ENCODE peak calls at places on chromosomes 6 and 20, in eight cellular contexts. S is OCI-LY7, B is pancreas, P is upper lobe of right lung, W is kidney, I is Karpas-422, F is hepatocyte, V is ovary. T is an unnamed sample.

GRCh38 chr6:75673885-75674284 is 72.2 kb downstream of the SENP6 start:
- DNase-seq in S (no peak), B (no peak), P (no peak), W (no peak), I (no peak), F (no peak), V (no peak), T (no peak)

GRCh38 chr6:29815118-29815750 is 12.4 kb upstream of the HLA-G start:
- DNase-seq in S (no peak), B (no peak), P (no peak), W (no peak), I (no peak), F (no peak), V (no peak), T (no peak)

GRCh38 chr20:4946585-4947378 is 54.5 kb downstream of the SLC23A2 start:
- DNase-seq in S (no peak), B (no peak), P (no peak), W (no peak), I (no peak), F (no peak), V (no peak), T (no peak)

GRCh38 chr20:15582146-15582776 is 991.0 kb downstream of the KIF16B start:
- DNase-seq in S (no peak), B (no peak), P (no peak), W (no peak), I (no peak), F (no peak), V (no peak), T (no peak)

GRCh38 chr20:46690219-46691111 is 1.2 kb upstream of the TP53RK start:
- DNase-seq in S (no peak), B (no peak), P (no peak), W (no peak), I (no peak), F (no peak), V (no peak), T (no peak)

GRCh38 chr20:51346686-51347485 is 195.6 kb downstream of the NFATC2 start:
- DNase-seq in S (no peak), B (no peak), P (no peak), W (peak), I (no peak), F (no peak), V (no peak), T (no peak)

GRCh38 chr6:143614270-143614669 is 63.5 kb upstream of the PHACTR2 start:
- DNase-seq in S (no peak), B (no peak), P (no peak), W (no peak), I (no peak), F (no peak), V (no peak), T (no peak)

GRCh38 chr20:10463622-10464021 is 28.5 kb downstream of the SLX4IP start:
- DNase-seq in S (no peak), B (no peak), P (no peak), W (no peak), I (no peak), F (no peak), V (no peak), T (no peak)

DNA sequence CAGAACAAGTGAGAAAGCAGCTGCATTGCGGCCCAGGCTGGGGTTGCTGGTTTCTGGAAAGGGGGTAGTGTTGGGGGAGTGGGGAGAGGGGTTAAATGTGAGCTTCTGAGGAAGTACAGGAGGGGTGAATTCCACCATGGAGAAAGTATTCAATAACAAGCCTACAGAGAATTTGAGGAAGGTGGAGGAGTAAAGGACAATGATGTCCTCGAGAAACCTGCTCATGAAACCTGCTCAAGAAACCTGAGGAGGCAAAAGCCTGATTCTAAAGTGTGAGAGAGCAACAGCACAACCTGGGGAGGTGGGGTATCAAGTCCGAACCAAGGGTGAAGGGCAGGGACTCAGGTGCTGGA is 138.3 kb upstream of the ESR1 start:
- DNase-seq in S (no peak), B (no peak), P (no peak), W (no peak), I (no peak), F (no peak), V (no peak), T (no peak)
- H3K27ac ChIP-seq in S (no peak), B (no peak), P (no peak), W (peak), I (no peak), F (peak), V (no peak), T (no peak)

DNA sequence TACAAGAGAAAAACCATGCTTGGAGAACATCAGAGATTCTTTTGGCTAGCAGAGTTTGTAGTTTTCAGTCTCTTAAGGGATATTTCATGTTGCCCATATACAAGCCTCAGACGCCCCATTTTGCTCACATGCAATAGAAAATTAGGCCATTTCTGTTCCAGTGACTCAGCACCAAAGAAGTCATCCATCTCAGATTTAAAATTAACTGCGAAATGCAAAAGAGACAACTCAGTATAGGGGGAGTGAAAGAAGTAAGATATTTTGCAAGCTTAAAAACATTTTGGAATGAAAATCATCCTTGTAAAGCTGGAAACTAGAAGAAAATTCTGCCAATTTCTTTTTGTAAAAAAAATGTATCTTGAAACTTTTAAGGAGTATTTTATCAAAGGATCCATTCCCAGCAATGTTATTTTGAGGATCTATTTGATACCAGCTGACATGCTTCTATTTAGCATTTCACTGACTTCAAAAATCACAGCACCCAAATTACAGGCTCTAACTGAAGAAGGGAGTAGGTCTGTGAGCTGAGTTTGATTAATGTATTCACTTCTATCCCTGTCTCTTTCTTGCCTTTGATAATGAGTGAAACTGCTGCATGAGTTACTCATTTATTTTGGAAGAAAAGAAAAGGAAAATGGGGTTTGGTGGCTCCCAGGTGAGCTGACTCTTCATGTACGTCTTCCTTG is 223.7 kb upstream of the SULF2 start:
- DNase-seq in S (no peak), B (no peak), P (no peak), W (no peak), I (no peak), F (no peak), V (no peak), T (no peak)
- H3K27ac ChIP-seq in S (no peak), B (no peak), P (no peak), W (no peak), I (no peak), F (no peak), V (peak), T (no peak)

GRCh38 chr20:25571240-25571639 is 14.1 kb downstream of the NINL start:
- DNase-seq in S (no peak), B (no peak), P (no peak), W (no peak), I (no peak), F (no peak), V (no peak), T (no peak)

GRCh38 chr20:25571817-25572216 is 13.5 kb downstream of the NINL start:
- DNase-seq in S (no peak), B (no peak), P (no peak), W (no peak), I (no peak), F (no peak), V (no peak), T (no peak)

GRCh38 chr20:25574411-25574810 is 10.9 kb downstream of the NINL start:
- DNase-seq in S (no peak), B (no peak), P (no peak), W (no peak), I (peak), F (no peak), V (no peak), T (peak)

GRCh38 chr20:25576783-25577530 is 8.4 kb downstream of the NINL start:
- DNase-seq in S (no peak), B (no peak), P (no peak), W (peak), I (no peak), F (no peak), V (no peak), T (no peak)

GRCh38 chr20:25573288-25574251 is 11.8 kb downstream of the NINL start:
- DNase-seq in S (no peak), B (no peak), P (no peak), W (no peak), I (no peak), F (no peak), V (peak), T (no peak)
- H3K27ac ChIP-seq in S (no peak), B (no peak), P (no peak), W (no peak), I (no peak), F (peak), V (peak), T (no peak)

DNA sequence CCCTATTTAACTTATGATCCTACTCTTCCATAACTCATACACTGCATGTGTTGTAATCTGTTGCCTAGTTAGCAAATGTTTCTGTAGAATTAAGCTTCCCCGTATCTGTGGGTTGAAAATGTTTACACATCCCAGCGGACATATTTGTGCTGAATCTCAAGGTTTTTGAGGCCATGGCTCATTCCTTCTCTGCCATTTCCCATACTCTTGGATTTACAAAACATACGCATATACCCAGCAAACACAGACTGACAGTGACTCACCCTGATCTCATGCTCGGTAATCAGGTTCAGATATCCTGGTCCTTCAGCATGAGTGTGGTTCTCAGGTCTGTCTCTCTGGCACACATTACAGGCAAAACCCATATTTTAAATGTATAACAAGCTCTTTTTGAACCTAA is 58.7 kb downstream of the AGPAT4 start:
- DNase-seq in S (no peak), B (no peak), P (no peak), W (no peak), I (no peak), F (peak), V (no peak), T (no peak)
- H3K27ac ChIP-seq in S (no peak), B (no peak), P (peak), W (no peak), I (no peak), F (peak), V (no peak), T (no peak)